ENCODE peak calls at places on chromosomes 11 and 22, in six cellular contexts. G is tibial nerve; X is neural progenitor cell; R is right lobe of liver; Y is AG04450; L is CD8-positive, alpha-beta T cell. E is an unnamed sample.

GRCh38 chr11:115117931-115118479 is 386.2 kb downstream of the CADM1 start:
- DNase-seq in G (no peak), X (peak; percentile 35), R (no peak), Y (no peak), L (no peak), E (no peak)

GRCh38 chr11:78138694-78139421 is 568 bp downstream of the ALG8 start:
- DNase-seq in G (no peak), X (peak; percentile 12), R (peak; percentile 31), Y (no peak), L (peak; percentile 23), E (peak; percentile 18)

GRCh38 chr11:76086713-76087635 is 119.3 kb downstream of the WNT11 start:
- DNase-seq in G (no peak), X (no peak), R (no peak), Y (peak; percentile 69), L (no peak), E (no peak)

GRCh38 chr11:118168316-118168715 is 8.1 kb downstream of the SCN2B start:
- DNase-seq in G (no peak), X (no peak), R (no peak), Y (no peak), L (no peak), E (no peak)

GRCh38 chr11:64659417-64660144 is 63.4 kb downstream of the NRXN2 start:
- DNase-seq in G (no peak), X (no peak), R (peak; percentile 68), Y (peak; percentile 26), L (no peak), E (no peak)

GRCh38 chr22:20509344-20510047 is 2.1 kb downstream of the MED15 start:
- DNase-seq in G (peak; percentile 31), X (peak; percentile 49), R (peak; percentile 59), Y (peak; percentile 82), L (peak; percentile 54), E (no peak)

GRCh38 chr11:84675631-84676030 is 951.5 kb downstream of the DLG2 start:
- DNase-seq in G (no peak), X (no peak), R (no peak), Y (no peak), L (no peak), E (no peak)

GRCh38 chr11:123301696-123302400 is 106.8 kb upstream of the CLMP start:
- DNase-seq in G (peak; percentile 16), X (peak; percentile 94), R (peak; percentile 57), Y (no peak), L (peak; percentile 50), E (peak; percentile 89)

GRCh38 chr11:64271339-64272132 is 12.9 kb downstream of the BAD start:
- DNase-seq in G (peak; percentile 86), X (peak; percentile 98), R (peak; percentile 94), Y (peak; percentile 86), L (peak; percentile 91), E (peak; percentile 86)

GRCh38 chr11:10666976-10667892 is 26.3 kb downstream of the IRAG1 start:
- DNase-seq in G (no peak), X (no peak), R (no peak), Y (peak; percentile 73), L (no peak), E (no peak)

GRCh38 chr11:61805146-61805545 is 11.7 kb downstream of the FADS1 start:
- DNase-seq in G (no peak), X (no peak), R (no peak), Y (no peak), L (no peak), E (no peak)

GRCh38 chr11:119795231-119795630 is 66.2 kb upstream of the NECTIN1 start:
- DNase-seq in G (peak; percentile 18), X (no peak), R (no peak), Y (peak; percentile 43), L (no peak), E (no peak)

GRCh38 chr11:14358729-14359439 is at the start of gene RRAS2:
- DNase-seq in G (peak; percentile 53), X (peak; percentile 94), R (peak; percentile 83), Y (no peak), L (peak; percentile 82), E (peak; percentile 74)

GRCh38 chr11:8652140-8652539 is 30.3 kb downstream of the TRIM66 start:
- DNase-seq in G (no peak), X (no peak), R (no peak), Y (peak; percentile 93), L (no peak), E (no peak)

GRCh38 chr11:102179366-102179765 is 69.1 kb downstream of the YAP1 start:
- DNase-seq in G (no peak), X (no peak), R (no peak), Y (no peak), L (no peak), E (no peak)

GRCh38 chr22:47297261-47298016 is 535.0 kb downstream of the TBC1D22A start:
- DNase-seq in G (no peak), X (no peak), R (no peak), Y (no peak), L (no peak), E (no peak)

GRCh38 chr11:84541711-84542340 is 1085.3 kb downstream of the DLG2 start:
- DNase-seq in G (no peak), X (no peak), R (no peak), Y (no peak), L (no peak), E (peak; percentile 15)

GRCh38 chr11:132644511-132644910 is 887.8 kb downstream of the OPCML start:
- DNase-seq in G (no peak), X (no peak), R (no peak), Y (no peak), L (no peak), E (no peak)

GRCh38 chr22:50059185-50059880 is 1.2 kb upstream of the TTLL8 start:
- DNase-seq in G (no peak), X (peak; percentile 86), R (no peak), Y (no peak), L (no peak), E (peak; percentile 47)

GRCh38 chr22:40058265-40058664 is 63.5 kb downstream of the FAM83F start:
- DNase-seq in G (no peak), X (peak; percentile 33), R (no peak), Y (no peak), L (peak; percentile 33), E (no peak)

GRCh38 chr11:57315491-57315890 is 9.3 kb downstream of the TNKS1BP1 start:
- DNase-seq in G (no peak), X (no peak), R (peak; percentile 66), Y (no peak), L (peak; percentile 41), E (no peak)

GRCh38 chr11:2832718-2833020 is 52.9 kb downstream of the CDKN1C start:
- DNase-seq in G (no peak), X (no peak), R (no peak), Y (no peak), L (peak; percentile 4), E (no peak)

GRCh38 chr11:13635290-13635689 is 33.2 kb upstream of the FAR1 start:
- DNase-seq in G (no peak), X (no peak), R (no peak), Y (no peak), L (no peak), E (no peak)

GRCh38 chr22:24496234-24496633 is 1.1 kb downstream of the UPB1 start:
- DNase-seq in G (no peak), X (no peak), R (peak; percentile 41), Y (no peak), L (no peak), E (no peak)

GRCh38 chr11:65817815-65818680 is 15.7 kb upstream of the SNX32 start:
- DNase-seq in G (peak; percentile 91), X (peak; percentile 95), R (peak; percentile 95), Y (peak; percentile 55), L (peak; percentile 89), E (peak; percentile 98)

GRCh38 chr22:44361391-44362126 is 48.8 kb upstream of the SHISAL1 start:
- DNase-seq in G (no peak), X (no peak), R (no peak), Y (no peak), L (no peak), E (no peak)

GRCh38 chr11:12618743-12619540 is 55.3 kb upstream of the TEAD1 start:
- DNase-seq in G (no peak), X (no peak), R (no peak), Y (no peak), L (no peak), E (no peak)

DNA sequence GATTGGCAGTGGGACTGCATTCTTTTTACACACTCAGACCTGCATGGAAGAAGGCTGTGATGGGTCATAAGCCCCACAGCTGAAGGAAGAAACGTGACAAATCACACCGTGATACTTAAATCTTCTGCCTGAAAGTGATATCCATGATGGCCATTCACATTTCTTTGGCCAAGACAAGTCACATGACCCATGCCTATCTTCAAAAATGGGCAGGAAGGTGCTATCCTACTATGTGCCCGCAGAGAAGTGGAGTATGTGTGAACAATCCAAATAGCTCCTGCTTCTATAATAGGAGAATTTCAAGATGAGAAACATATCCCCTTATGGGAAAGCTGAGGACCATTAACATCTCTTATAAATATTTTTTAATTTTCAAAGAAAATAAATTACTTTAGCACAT is 56.6 kb upstream of the TEAD1 start:
- DNase-seq in G (no peak), X (no peak), R (no peak), Y (no peak), L (no peak), E (no peak)
- TF ChIP-seq CTCF in G (no peak), X (no peak), R (no peak), Y (no peak), L (no peak), E (no peak)

DNA sequence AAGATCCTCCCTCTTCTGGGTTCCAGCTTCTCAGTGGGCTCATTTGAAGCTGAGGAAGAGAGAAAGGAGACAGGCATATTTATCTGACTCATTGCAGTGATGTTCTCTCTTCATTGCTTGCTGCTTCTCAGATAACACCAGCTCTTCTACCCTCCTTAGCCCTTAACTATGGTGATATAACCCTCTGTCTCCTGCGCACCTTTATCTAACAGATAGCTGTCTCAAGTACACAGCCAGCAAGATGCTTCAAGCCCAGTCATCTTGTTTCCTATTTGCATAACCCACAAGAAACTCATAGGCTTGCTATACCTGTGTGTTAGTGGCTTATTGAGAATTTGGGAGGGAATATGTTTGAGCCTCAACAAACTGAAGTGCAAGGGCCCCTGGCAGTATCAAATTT is 12.6 kb downstream of the PRSS23 start:
- DNase-seq in G (no peak), X (no peak), R (no peak), Y (no peak), L (no peak), E (no peak)
- H3K27me3 ChIP-seq in G (no peaks in the 10 kb centered on the region), X (no peaks in the 10 kb centered on the region), R (no peaks in the 10 kb centered on the region), Y (no peaks in the 10 kb centered on the region), L (no peaks in the 10 kb centered on the region), E (peaks cover 23% of the 10 kb centered on the region)

GRCh38 chr11:85829172-85829571 is 18.2 kb upstream of the SYTL2 start:
- DNase-seq in G (no peak), X (no peak), R (no peak), Y (no peak), L (no peak), E (no peak)
- H3K9me3 ChIP-seq in G (no peaks in the 10 kb centered on the region), X (no peaks in the 10 kb centered on the region), R (no peaks in the 10 kb centered on the region), Y (no peaks in the 10 kb centered on the region), L (no peaks in the 10 kb centered on the region), E (no peaks in the 10 kb centered on the region)

DNA sequence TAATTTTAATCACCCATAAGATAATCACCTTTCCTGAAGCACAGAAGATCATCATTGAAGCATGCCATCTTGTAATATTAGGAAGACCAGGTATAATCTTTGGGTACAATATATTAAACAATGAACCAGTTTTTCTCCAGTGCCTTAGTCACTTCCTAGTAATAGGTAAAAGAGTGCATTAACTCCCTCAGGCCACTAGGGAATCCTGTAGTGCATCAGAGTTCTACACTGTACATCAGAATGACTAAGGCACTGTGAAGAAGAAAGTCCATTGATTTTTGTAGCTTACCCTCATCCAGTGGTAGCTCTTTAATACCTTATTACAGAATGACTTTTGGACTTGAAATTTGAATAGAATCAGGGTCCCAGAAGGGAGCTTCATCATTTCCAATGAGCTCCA is 4.5 kb downstream of the C11orf87 start:
- DNase-seq in G (no peak), X (peak; percentile 23), R (no peak), Y (no peak), L (no peak), E (no peak)
- TF ChIP-seq CTCF in G (no peak), X (peak; percentile 47), R (no peak), Y (peak; percentile 32), L (no peak), E (peak; percentile 55)